ENCODE peak calls at places on chromosomes 12 and 14, in six cellular contexts. O is GM23248, R is SK-N-SH, K is neural progenitor cell, D is HCT116, V is MM.1S. T is an unnamed sample.

GRCh38 chr12:34398706-34399630 is 376.7 kb downstream of the ALG10 start:
- DNase-seq in O (no peak), D (no peak), K (no peak), V (no peak), R (peak), T (no peak)

GRCh38 chr14:55309761-55310365 is 38.6 kb downstream of the FBXO34 start:
- DNase-seq in R (no peak), O (peak), K (no peak), V (no peak), D (no peak), T (no peak)

GRCh38 chr12:104248444-104248843 is 32.9 kb downstream of the TXNRD1 start:
- DNase-seq in K (no peak), R (no peak), D (no peak), V (no peak), O (no peak), T (no peak)

GRCh38 chr12:131137009-131137835 is 183.5 kb downstream of the ADGRD1 start:
- DNase-seq in V (no peak), K (no peak), R (no peak), O (no peak), D (no peak), T (no peak)

GRCh38 chr12:47207005-47207717 is 127.4 kb upstream of the AMIGO2 start:
- DNase-seq in V (peak), K (no peak), R (no peak), O (no peak), D (no peak), T (no peak)

GRCh38 chr12:116599285-116600122 is 40.3 kb downstream of the MAP1LC3B2 start:
- DNase-seq in O (peak), V (peak), K (peak), R (peak), D (peak), T (peak)

GRCh38 chr12:130049666-130050065 is 112.6 kb upstream of the FZD10 start:
- DNase-seq in D (no peak), V (no peak), K (peak), O (no peak), R (no peak), T (peak)

GRCh38 chr12:77531912-77532311 is 298.8 kb upstream of the NAV3 start:
- DNase-seq in D (no peak), O (no peak), K (no peak), R (no peak), V (no peak), T (no peak)

GRCh38 chr14:81589381-81590065 is 55.9 kb upstream of the SEL1L start:
- DNase-seq in O (peak), V (no peak), K (no peak), D (no peak), R (no peak), T (no peak)

GRCh38 chr12:119988440-119988787 is 622 bp upstream of the BICDL1 start:
- DNase-seq in K (no peak), D (no peak), R (peak), O (peak), V (no peak), T (no peak)

GRCh38 chr12:57803317-57803893 is 15.1 kb downstream of the AVIL start:
- DNase-seq in R (peak), D (peak), O (peak), K (peak), V (peak), T (peak)

GRCh38 chr12:115163710-115164109 is 479.7 kb upstream of the TBX3 start:
- DNase-seq in R (no peak), D (no peak), O (no peak), V (no peak), K (peak), T (no peak)

GRCh38 chr12:122614839-122615238 is 87.8 kb downstream of the KNTC1 start:
- DNase-seq in D (no peak), O (peak), R (no peak), K (no peak), V (no peak), T (no peak)

GRCh38 chr12:109462868-109463692 is 14.0 kb downstream of the KCTD10 start:
- DNase-seq in D (peak), V (no peak), R (peak), K (peak), O (peak), T (peak)

GRCh38 chr12:108115746-108116125 is 13.4 kb upstream of the WSCD2 start:
- DNase-seq in K (no peak), O (no peak), V (no peak), D (no peak), R (no peak), T (no peak)

GRCh38 chr12:85036241-85036707 is at the start of the genes LRRIQ1 and TSPAN19:
- DNase-seq in R (peak), D (peak), O (peak), K (peak), V (peak), T (peak)

GRCh38 chr12:112488257-112488926 is 69.6 kb downstream of the PTPN11 start:
- DNase-seq in R (no peak), V (no peak), O (no peak), K (no peak), D (no peak), T (no peak)

GRCh38 chr12:103382119-103382518 is 113.6 kb downstream of the C12orf42 start:
- DNase-seq in D (no peak), O (no peak), V (no peak), K (no peak), R (no peak), T (no peak)

GRCh38 chr12:51269174-51270066 is 795 bp downstream of the SMAGP start:
- DNase-seq in K (peak), R (peak), O (peak), D (no peak), V (peak), T (peak)

GRCh38 chr14:22658951-22659350 is 14.8 kb upstream of the OR6J1 start:
- DNase-seq in V (no peak), D (no peak), R (no peak), O (no peak), K (no peak), T (no peak)

GRCh38 chr12:124498870-124499753 is 68.3 kb downstream of the NCOR2 start:
- DNase-seq in R (no peak), V (no peak), K (no peak), O (peak), D (no peak), T (no peak)

GRCh38 chr14:74085047-74085637 is 386 bp downstream of the LIN52 start:
- DNase-seq in R (peak), O (peak), K (peak), V (peak), D (no peak), T (peak)

GRCh38 chr14:78972440-78972839 is 802.3 kb downstream of the NRXN3 start:
- DNase-seq in O (no peak), K (no peak), R (no peak), V (no peak), D (no peak), T (no peak)

GRCh38 chr12:13099066-13099909 is 4.2 kb downstream of the GSG1 start:
- DNase-seq in V (no peak), R (no peak), O (peak), K (no peak), D (no peak), T (peak)

GRCh38 chr12:54228471-54228870 is 39.7 kb upstream of the SMUG1 start:
- DNase-seq in K (no peak), V (no peak), R (no peak), D (no peak), O (no peak), T (no peak)

GRCh38 chr14:39431416-39432178 is 636 bp downstream of the FBXO33 start:
- DNase-seq in D (peak), K (peak), R (peak), V (peak), O (peak), T (peak)
- H3K9ac ChIP-seq in D (peak), K (peak), R (peak), V (peak), O (peak), T (peak)

DNA sequence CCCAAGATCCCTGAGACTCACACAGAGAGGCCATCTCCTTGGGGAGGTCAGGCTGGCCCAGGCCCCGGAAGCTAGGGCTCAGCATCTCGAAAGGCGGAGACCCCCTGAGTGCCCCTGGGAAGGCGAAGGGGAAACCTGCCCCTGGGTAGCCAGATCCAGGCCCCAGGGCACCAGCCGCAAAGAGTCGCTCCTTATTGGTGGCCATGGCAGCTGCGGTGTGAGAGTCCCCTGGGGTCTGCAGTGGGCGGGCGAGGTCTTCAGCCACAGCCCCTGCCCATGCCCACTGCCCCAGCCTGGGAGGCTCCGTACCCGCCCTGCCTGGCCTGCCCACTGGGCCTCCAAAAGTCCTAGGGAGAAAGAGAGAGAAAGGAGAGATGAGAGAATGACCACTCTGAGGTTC is 4.7 kb downstream of the RARG start:
- DNase-seq in O (no peak), V (no peak), K (no peak), D (no peak), R (no peak), T (no peak)
- TF ChIP-seq EZH2phosphoT487 in O (no peak), V (no peak), K (no peak), D (no peak), R (no peak), T (no peak)

GRCh38 chr14:50062438-50063039 is 53.8 kb downstream of the VCPKMT start:
- DNase-seq in V (no peak), K (no peak), O (peak), D (peak), R (peak), T (peak)
- H3K9ac ChIP-seq in V (no peak), K (no peak), O (peak), D (peak), R (no peak), T (peak)

DNA sequence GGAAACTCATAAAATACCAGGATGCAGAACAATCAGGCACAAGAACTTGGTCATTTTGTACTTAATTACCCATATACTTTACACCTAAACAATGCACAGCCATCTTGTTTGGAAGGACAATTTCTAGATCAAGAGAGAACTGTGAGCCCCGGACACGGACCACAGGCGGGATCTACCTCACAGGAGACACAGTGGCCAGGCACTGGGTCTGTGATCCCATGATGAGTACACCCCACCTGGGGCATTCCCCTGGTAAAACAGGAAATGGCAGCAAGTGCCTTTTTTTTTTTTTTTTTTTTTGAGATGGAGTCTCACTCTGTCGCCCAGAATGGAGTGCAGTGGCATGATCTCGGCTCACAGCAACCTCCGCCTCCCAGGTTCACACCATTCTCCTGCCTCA is 15.2 kb downstream of the GOLGA3 start:
- DNase-seq in O (no peak), V (no peak), D (no peak), K (no peak), R (no peak), T (no peak)
- TF ChIP-seq EZH2phosphoT487 in O (no peak), V (no peak), D (no peak), K (no peak), R (no peak), T (no peak)

GRCh38 chr12:82687020-82687951 is 580 bp downstream of the TMTC2 start:
- DNase-seq in D (peak), R (no peak), O (peak), K (peak), V (peak), T (peak)
- H3K9ac ChIP-seq in D (peak), R (peak), O (peak), K (peak), V (peak), T (peak)

GRCh38 chr12:19285793-19286448 is 153.4 kb upstream of the AEBP2 start:
- DNase-seq in R (no peak), D (no peak), O (no peak), K (no peak), V (no peak), T (peak)

GRCh38 chr12:19282133-19282532 is 152.6 kb downstream of the PLEKHA5 start:
- DNase-seq in V (no peak), D (no peak), K (no peak), R (no peak), O (no peak), T (no peak)

GRCh38 chr12:19287302-19287701 is 152.0 kb upstream of the AEBP2 start:
- DNase-seq in O (peak), R (no peak), D (no peak), V (no peak), K (no peak), T (peak)

GRCh38 chr12:19288161-19288560 is 151.1 kb upstream of the AEBP2 start:
- DNase-seq in V (no peak), K (no peak), D (no peak), R (no peak), O (no peak), T (no peak)

GRCh38 chr12:19284658-19285057 is 154.6 kb upstream of the AEBP2 start:
- DNase-seq in D (no peak), O (no peak), R (no peak), K (no peak), V (no peak), T (no peak)
- TF ChIP-seq EZH2phosphoT487 in D (no peak), O (no peak), R (no peak), K (no peak), V (no peak), T (no peak)

DNA sequence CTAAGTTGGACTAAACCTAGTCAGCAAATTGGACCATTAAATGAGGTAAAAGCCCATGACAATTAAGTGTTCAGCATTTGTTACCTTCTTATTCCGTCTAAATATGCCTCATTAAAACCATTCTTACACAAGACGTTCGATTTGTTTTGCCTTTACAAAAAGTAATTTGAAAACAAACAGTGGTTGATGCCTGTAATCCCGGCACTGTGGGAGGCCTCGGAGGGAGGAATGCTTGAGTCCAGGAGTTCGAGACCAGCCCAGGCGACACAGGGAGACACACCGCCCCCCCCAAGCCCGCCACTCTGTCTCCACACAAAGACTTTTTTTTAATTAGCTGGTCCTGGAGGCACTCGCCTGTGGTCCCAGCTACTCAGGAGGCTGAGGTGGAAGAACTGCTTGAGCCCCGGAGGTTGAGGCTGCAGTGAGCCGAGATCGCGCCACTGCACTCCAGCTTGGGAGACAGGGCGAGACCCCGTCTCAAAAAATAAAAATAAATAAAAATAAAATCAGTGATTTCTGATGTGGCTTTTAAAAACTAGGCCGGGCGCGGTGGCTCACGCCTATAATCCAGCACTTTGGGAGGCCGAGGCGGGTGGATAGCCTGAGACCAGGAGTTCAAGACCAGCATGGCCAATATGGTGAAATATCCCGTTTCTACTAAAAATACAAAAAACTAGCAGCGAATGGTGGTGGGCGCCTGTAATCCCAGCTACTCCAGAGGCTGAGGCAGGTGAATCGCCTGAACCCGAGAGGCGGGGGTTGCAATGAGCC is 856 bp upstream of the EIF4B start:
- DNase-seq in V (no peak), D (no peak), K (peak), O (peak), R (peak), T (no peak)
- H3K9ac ChIP-seq in V (peak), D (peak), K (peak), O (peak), R (peak), T (peak)

DNA sequence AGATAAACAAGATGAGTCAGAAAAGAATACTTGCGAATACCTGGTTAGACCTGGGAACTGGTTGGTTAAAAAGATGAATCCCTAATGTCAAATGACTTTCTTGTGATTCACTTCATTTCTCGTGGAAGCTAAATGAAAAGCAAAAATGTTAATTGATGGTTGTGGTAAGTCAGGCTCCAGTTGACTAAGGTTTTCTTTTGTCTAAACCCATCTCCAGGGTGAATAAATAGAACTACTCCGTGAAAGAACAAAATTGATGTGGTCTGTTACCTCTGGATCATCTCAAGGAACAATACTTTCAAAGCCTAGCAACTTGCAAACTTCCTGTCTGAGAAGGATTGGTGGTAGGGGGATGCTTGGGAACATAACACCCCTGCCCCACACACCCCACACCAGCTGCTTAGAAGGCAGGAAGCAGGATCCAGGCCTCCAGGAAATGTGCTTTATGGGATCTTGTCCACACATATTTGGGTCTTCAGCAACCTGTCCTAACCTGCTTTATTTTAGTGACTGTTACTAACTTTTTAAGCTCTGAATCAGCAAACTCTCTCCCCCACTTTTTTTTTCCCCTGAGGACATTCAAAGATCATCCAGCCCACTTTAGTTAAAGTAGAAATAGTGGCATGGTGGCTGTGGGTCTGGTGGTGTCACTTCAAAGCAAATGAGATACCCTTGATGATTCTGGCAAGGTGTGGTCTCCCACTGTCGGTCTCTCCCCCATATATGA is 60.4 kb upstream of the PTHLH start:
- DNase-seq in R (no peak), O (peak), V (no peak), K (no peak), D (no peak), T (peak)
- TF ChIP-seq EZH2phosphoT487 in R (no peak), O (no peak), V (no peak), K (no peak), D (no peak), T (no peak)

GRCh38 chr12:1206118-1206734 is 215.2 kb downstream of the ERC1 start:
- DNase-seq in R (no peak), O (no peak), V (no peak), D (no peak), K (no peak), T (no peak)
- H3K9ac ChIP-seq in R (peak), O (peak), V (no peak), D (no peak), K (no peak), T (no peak)

DNA sequence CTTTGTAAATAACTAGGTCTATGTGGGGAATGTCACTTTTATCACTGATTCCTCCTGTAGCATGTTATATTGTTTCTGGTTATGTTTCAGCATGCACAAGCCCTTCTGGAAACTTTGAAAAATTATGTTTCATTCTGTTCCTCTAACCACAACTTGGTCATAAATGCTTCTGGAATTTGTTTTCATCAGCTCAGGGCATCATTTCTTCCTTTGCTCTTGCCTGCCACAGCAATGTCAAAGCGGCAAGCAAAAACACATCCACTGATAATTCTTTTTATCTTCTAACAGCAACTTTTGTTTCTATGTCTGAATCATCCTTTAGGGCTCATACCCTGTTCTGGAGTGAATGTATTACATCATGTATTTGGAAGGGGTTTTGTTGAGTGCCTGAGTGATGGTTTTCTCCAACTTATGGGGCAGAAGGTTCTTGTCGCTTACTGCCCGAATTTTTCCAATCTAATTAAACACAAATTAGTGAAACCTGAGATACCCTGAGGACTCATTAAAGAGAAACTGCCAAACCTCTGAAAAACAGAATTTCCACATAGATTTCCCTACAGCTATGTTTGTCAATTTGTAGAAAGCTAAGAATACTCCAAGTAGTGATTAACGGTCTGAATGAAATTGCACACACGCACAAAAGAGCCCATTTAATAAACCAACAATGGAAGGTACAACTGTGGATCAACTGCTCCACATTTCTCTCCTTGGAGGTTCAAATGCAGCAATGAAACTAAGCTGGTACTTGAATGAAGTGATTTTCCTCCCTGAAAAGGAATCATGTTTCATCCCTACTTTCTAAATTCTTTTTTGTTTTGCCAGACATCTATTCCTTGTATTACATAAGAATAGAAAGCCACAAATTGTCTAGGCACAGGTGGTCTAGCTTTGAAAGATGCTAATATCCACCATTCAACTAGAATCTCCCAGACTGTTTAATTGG is 173.5 kb upstream of the KRR1 start:
- DNase-seq in D (no peak), R (no peak), V (no peak), K (no peak), O (peak), T (no peak)
- TF ChIP-seq EZH2phosphoT487 in D (no peak), R (no peak), V (no peak), K (no peak), O (no peak), T (no peak)

T was measured in PC-3.